ENCODE peak calls at places on chromosome 2, in nine cellular contexts. B is coronary artery, M is NCI-H226, G is transverse colon, K is left kidney, R is upper lobe of left lung, N is hippocampal formation, C is right lobe of liver, Z is SK-N-SH. E is an unnamed sample.

GRCh38 chr2:98505311-98505808 is 60.7 kb downstream of the INPP4A start:
- DNase-seq in B (no peak), M (no peak), G (peak), K (peak), R (no peak), N (no peak), C (no peak), Z (no peak), E (no peak)

GRCh38 chr2:46299365-46300263 is 2.4 kb downstream of the EPAS1 start:
- DNase-seq in B (peak), M (peak), G (peak), K (peak), R (peak), N (peak), C (peak), Z (peak), E (peak)

GRCh38 chr2:169727065-169727464 is 6.6 kb upstream of the KLHL23 start:
- DNase-seq in B (no peak), M (no peak), G (no peak), K (no peak), R (no peak), N (no peak), C (no peak), Z (no peak), E (no peak)

GRCh38 chr2:74387346-74387745 is 7.2 kb upstream of the DCTN1 start:
- DNase-seq in B (no peak), M (no peak), G (no peak), K (no peak), R (no peak), N (peak), C (no peak), Z (no peak), E (no peak)

GRCh38 chr2:96369186-96369585 is 33.6 kb downstream of the NCAPH start:
- DNase-seq in B (no peak), M (no peak), G (no peak), K (no peak), R (no peak), N (no peak), C (no peak), Z (no peak), E (no peak)

GRCh38 chr2:81650048-81650971 is 1345.8 kb upstream of the LRRTM1 start:
- DNase-seq in B (no peak), M (no peak), G (no peak), K (no peak), R (no peak), N (no peak), C (no peak), Z (no peak), E (no peak)

GRCh38 chr2:74887445-74887951 is 53.6 kb downstream of the HK2 start:
- DNase-seq in B (no peak), M (no peak), G (no peak), K (no peak), R (no peak), N (no peak), C (no peak), Z (no peak), E (no peak)

GRCh38 chr2:27572998-27573429 is 9.8 kb upstream of the ZNF512 start:
- DNase-seq in B (no peak), M (no peak), G (no peak), K (no peak), R (no peak), N (no peak), C (no peak), Z (no peak), E (no peak)

GRCh38 chr2:240597419-240598181 is 11.1 kb downstream of the CAPN10 start:
- DNase-seq in B (no peak), M (no peak), G (no peak), K (no peak), R (peak), N (no peak), C (peak), Z (no peak), E (peak)

GRCh38 chr2:65024149-65024829 is 31.9 kb upstream of the CEP68 start:
- DNase-seq in B (no peak), M (peak), G (no peak), K (no peak), R (no peak), N (no peak), C (no peak), Z (no peak), E (no peak)

GRCh38 chr2:5846881-5847280 is 154.7 kb downstream of the SOX11 start:
- DNase-seq in B (no peak), M (no peak), G (no peak), K (no peak), R (no peak), N (no peak), C (no peak), Z (no peak), E (no peak)

GRCh38 chr2:209495855-209496585 is 72.2 kb downstream of the MAP2 start:
- DNase-seq in B (no peak), M (peak), G (no peak), K (peak), R (no peak), N (no peak), C (no peak), Z (peak), E (no peak)

GRCh38 chr2:154914606-154915005 is 216.1 kb downstream of the KCNJ3 start:
- DNase-seq in B (no peak), M (peak), G (no peak), K (no peak), R (no peak), N (no peak), C (no peak), Z (no peak), E (no peak)

GRCh38 chr2:11680181-11680900 is 10.3 kb upstream of the NTSR2 start:
- DNase-seq in B (peak), M (no peak), G (no peak), K (peak), R (peak), N (no peak), C (no peak), Z (no peak), E (peak)

GRCh38 chr2:240391111-240392051 is 44.1 kb upstream of the GPC1 start:
- DNase-seq in B (peak), M (no peak), G (peak), K (no peak), R (peak), N (no peak), C (peak), Z (no peak), E (peak)

GRCh38 chr2:131034122-131035051 is 58.9 kb downstream of the FAM168B start:
- DNase-seq in B (no peak), M (no peak), G (no peak), K (peak), R (peak), N (no peak), C (no peak), Z (peak), E (peak)

GRCh38 chr2:156784034-156784433 is 347.9 kb downstream of the GPD2 start:
- DNase-seq in B (no peak), M (no peak), G (peak), K (peak), R (no peak), N (no peak), C (no peak), Z (peak), E (no peak)